ENCODE peak calls at places on chromosomes 11 and 22, in seven cellular contexts. E is mesenchymal stem cell, T is neuronal stem cell, L is mesendoderm, M is IMR-90, I is trophoblast cell, P is H1. H is an unnamed sample.

GRCh38 chr11:13939952-13940610 is 22.4 kb upstream of the SPON1 start:
- DNase-seq in E (no peak), T (no peak), L (peak; percentile 90), M (no peak), I (peak; percentile 94), P (no peak), H (no peak)

GRCh38 chr11:119479685-119480275 is 56.8 kb upstream of the THY1 start:
- DNase-seq in E (peak; percentile 77), T (no peak), L (peak; percentile 88), M (peak; percentile 65), I (peak; percentile 55), P (peak; percentile 52), H (peak; percentile 74)

GRCh38 chr11:83819936-83820549 is 533.9 kb upstream of the CCDC90B start:
- DNase-seq in E (peak; percentile 68), T (peak; percentile 18), L (peak; percentile 55), M (peak; percentile 79), I (peak; percentile 75), P (no peak), H (no peak)

GRCh38 chr11:1503708-1504104 is 17.1 kb upstream of the MOB2 start:
- DNase-seq in E (no peak), T (no peak), L (no peak), M (no peak), I (no peak), P (no peak), H (no peak)

GRCh38 chr11:73245461-73245860 is 26.7 kb upstream of the P2RY6 start:
- DNase-seq in E (no peak), T (no peak), L (no peak), M (no peak), I (peak; percentile 8), P (no peak), H (no peak)

GRCh38 chr11:126317681-126318641 is 14.1 kb downstream of the DCPS start:
- DNase-seq in E (peak; percentile 78), T (no peak), L (no peak), M (peak; percentile 83), I (no peak), P (no peak), H (no peak)

GRCh38 chr22:48945621-48946458 is 881.8 kb downstream of the BRD1 start:
- DNase-seq in E (no peak), T (no peak), L (no peak), M (no peak), I (no peak), P (peak; percentile 39), H (peak; percentile 22)

GRCh38 chr11:97722065-97722464 is 1298.7 kb upstream of the CNTN5 start:
- DNase-seq in E (peak; percentile 88), T (no peak), L (peak; percentile 13), M (peak; percentile 89), I (no peak), P (no peak), H (no peak)

GRCh38 chr11:116853461-116854073 is 16.1 kb upstream of the APOA1 start:
- DNase-seq in E (peak; percentile 94), T (no peak), L (no peak), M (peak; percentile 96), I (peak; percentile 25), P (no peak), H (no peak)

GRCh38 chr11:63901660-63902059 is 15.3 kb downstream of the RCOR2 start:
- DNase-seq in E (peak; percentile 41), T (no peak), L (peak; percentile 57), M (peak; percentile 30), I (peak; percentile 39), P (no peak), H (no peak)

GRCh38 chr22:37276771-37277170 is 5.5 kb upstream of the CYTH4 start:
- DNase-seq in E (no peak), T (no peak), L (no peak), M (peak; percentile 15), I (no peak), P (no peak), H (no peak)

GRCh38 chr22:42841444-42841843 is 15.6 kb downstream of the ARFGAP3 start:
- DNase-seq in E (no peak), T (no peak), L (no peak), M (peak; percentile 74), I (peak; percentile 39), P (no peak), H (no peak)

GRCh38 chr22:46991666-46992065 is 229.2 kb downstream of the TBC1D22A start:
- DNase-seq in E (no peak), T (no peak), L (no peak), M (no peak), I (no peak), P (no peak), H (no peak)

GRCh38 chr11:47259178-47259977 is 1.6 kb downstream of the NR1H3 start:
- DNase-seq in E (peak; percentile 65), T (no peak), L (peak; percentile 92), M (peak; percentile 30), I (peak; percentile 73), P (peak; percentile 85), H (peak; percentile 82)

GRCh38 chr11:1727088-1727690 is 23.2 kb downstream of the IFITM10 start:
- DNase-seq in E (no peak), T (no peak), L (no peak), M (no peak), I (no peak), P (no peak), H (no peak)

GRCh38 chr22:49847751-49848689 is 5.6 kb upstream of the ZBED4 start:
- DNase-seq in E (no peak), T (no peak), L (no peak), M (no peak), I (no peak), P (peak; percentile 61), H (no peak)

GRCh38 chr22:30308518-30309230 is 18.1 kb downstream of the TBC1D10A start:
- DNase-seq in E (peak; percentile 79), T (no peak), L (no peak), M (peak; percentile 73), I (peak; percentile 94), P (no peak), H (no peak)

DNA sequence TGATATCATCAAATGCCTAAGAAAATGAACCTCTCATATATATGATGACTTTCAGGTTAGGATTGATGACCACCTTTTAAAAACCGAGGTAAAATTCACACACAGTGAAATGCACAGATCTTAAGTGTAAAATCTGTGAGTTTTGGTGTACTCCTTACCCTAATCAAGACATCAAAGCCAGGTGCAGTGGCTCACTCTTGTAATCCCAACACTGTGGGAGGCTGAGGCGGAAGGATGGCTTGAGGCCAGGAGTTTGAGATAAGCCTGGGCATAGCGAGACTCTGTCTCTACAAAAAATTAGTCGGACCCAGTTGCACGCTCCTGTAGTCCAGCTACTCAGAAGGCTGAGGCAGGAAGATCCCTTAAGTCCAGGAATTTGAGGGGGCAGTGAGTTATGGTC is 140.4 kb downstream of the UVRAG start:
- DNase-seq in E (no peak), T (no peak), L (no peak), M (no peak), I (no peak), P (no peak), H (no peak)
- H3K4me1 ChIP-seq in E (no peaks in the 10 kb centered on the region), T (no peaks in the 10 kb centered on the region), L (no peaks in the 10 kb centered on the region), M (no peaks in the 10 kb centered on the region), I (no peaks in the 10 kb centered on the region), P (no peaks in the 10 kb centered on the region), H (no peaks in the 10 kb centered on the region)

GRCh38 chr22:24398409-24398808 is 29.0 kb upstream of the ADORA2A start:
- DNase-seq in E (peak; percentile 80), T (no peak), L (no peak), M (peak; percentile 68), I (no peak), P (no peak), H (no peak)

GRCh38 chr22:24401824-24402434 is 25.5 kb upstream of the ADORA2A start:
- DNase-seq in E (no peak), T (no peak), L (no peak), M (no peak), I (no peak), P (no peak), H (no peak)

GRCh38 chr22:24402460-24403192 is 24.8 kb upstream of the ADORA2A start:
- DNase-seq in E (peak; percentile 94), T (no peak), L (no peak), M (peak; percentile 94), I (peak; percentile 57), P (no peak), H (no peak)

GRCh38 chr22:24400726-24401596 is 26.4 kb upstream of the ADORA2A start:
- DNase-seq in E (peak; percentile 90), T (no peak), L (no peak), M (peak; percentile 45), I (peak; percentile 9), P (no peak), H (no peak)

DNA sequence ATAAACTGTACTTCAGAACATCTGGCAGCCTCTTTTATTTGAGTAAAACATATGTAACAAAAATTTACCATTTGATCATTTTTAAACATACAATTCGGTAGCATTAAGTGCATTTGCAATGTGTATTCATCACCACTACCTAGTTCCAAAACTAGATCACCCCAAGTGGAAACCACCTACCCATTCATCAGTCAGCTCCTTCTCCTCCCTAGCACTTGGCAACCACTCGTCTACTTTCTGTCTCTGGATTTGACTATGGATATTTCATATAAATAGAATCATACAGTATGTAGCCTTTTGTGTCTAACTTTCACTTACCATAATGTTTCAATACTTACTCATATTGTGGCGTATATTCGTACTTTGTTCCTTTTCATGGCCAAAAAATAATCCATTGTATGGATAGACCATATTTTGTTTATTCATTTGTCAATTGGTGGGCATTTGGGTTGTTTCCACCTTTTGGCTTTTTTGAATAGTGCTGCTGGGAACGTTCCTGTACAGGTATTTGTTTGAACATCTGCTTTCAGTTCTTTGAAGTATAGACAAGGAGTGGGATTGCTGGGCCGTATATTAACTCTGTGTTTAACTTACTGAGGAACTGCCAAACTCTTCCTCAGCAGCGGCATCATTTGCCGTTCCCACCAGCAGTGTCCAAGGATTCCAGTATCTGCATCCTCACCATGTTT is 27.2 kb upstream of the ADORA2A start:
- DNase-seq in E (no peak), T (no peak), L (no peak), M (no peak), I (no peak), P (no peak), H (no peak)
- H3K18ac ChIP-seq in E (no peak overlapping the region), T (no peak overlapping the region), L (no peak overlapping the region), M (no peak overlapping the region), I (no peak overlapping the region), P (no peak overlapping the region), H (no peak overlapping the region)

DNA sequence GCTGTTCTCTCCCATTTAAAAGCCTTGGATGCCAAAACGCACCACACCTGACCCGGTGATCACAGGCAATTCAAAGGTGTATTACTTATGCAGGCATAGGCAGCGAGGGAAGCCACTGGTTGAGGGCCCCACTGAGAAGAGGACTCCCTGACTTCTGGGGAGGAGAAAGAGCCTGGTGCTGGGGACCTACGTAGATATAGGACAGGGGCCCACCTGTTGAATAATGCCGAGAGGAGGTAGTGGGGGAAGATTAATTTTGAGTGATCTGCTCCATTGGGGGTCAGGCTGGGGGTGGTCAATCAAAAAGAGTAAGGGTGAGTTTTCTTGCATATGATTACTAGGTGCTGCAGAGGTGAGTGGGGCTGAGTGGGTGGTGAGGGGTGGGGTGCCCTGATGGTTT is 7.8 kb downstream of the LMO2 start:
- DNase-seq in E (no peak), T (no peak), L (no peak), M (no peak), I (no peak), P (no peak), H (no peak)
- H3K4me1 ChIP-seq in E (no peaks in the 10 kb centered on the region), T (no peaks in the 10 kb centered on the region), L (no peaks in the 10 kb centered on the region), M (no peaks in the 10 kb centered on the region), I (no peaks in the 10 kb centered on the region), P (no peaks in the 10 kb centered on the region), H (no peaks in the 10 kb centered on the region)

DNA sequence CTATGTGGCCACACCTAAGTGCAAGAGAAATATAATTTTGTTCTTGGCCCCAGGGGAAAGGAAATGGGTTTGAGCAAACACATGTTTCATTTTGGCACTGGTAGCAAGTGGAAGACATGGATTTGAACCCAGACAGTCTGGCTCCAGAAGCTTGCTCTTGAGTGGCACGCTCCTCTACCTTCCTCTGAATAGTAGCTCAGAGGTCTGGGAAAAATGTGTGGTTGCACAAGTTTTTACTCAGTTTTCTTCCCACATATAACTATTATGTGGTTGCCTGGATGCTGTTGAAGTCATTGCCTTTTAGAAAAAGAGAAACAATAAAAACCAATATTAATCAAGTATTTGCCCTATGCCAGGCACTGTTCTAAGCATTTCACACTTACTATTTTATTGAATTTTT is 16.3 kb downstream of the PARVA start:
- DNase-seq in E (no peak), T (no peak), L (no peak), M (no peak), I (peak; percentile 46), P (no peak), H (no peak)
- H3K18ac ChIP-seq in E (no peak overlapping the region), T (no peak overlapping the region), L (no peak overlapping the region), M (no peak overlapping the region), I (peak overlapping the region; percentile 16), P (no peak overlapping the region), H (no peak overlapping the region)

H was measured in H9.